ENCODE peak calls at places on chromosomes 2 and 18, in four cellular contexts. B, I, E and Q are unnamed samples.
A peak's percentile ranks its signal among the peaks of the same experiment; 100 is the strongest.

GRCh38 chr2:29576231-29576630 is 345.2 kb downstream of the ALK start:
- DNase-seq in B (no peak), I (no peak), E (no peak), Q (no peak)

GRCh38 chr2:239394978-239395377 is 5.8 kb downstream of the HDAC4 start:
- DNase-seq in B (no peak), I (no peak), E (no peak), Q (peak; percentile 39)

GRCh38 chr2:190881480-190882326 is 1.1 kb downstream of the GLS start:
- DNase-seq in B (peak; percentile 69), I (peak; percentile 91), E (peak; percentile 84), Q (peak; percentile 89)

GRCh38 chr2:220509921-220510320 is 882.5 kb downstream of the SLC4A3 start:
- DNase-seq in B (no peak), I (no peak), E (no peak), Q (no peak)

GRCh38 chr2:60495226-60495625 is 58.2 kb downstream of the BCL11A start:
- DNase-seq in B (no peak), I (no peak), E (no peak), Q (no peak)

GRCh38 chr2:97662895-97663625 is 784 bp downstream of the ACTR1B start:
- DNase-seq in B (peak; percentile 89), I (peak; percentile 83), E (peak; percentile 78), Q (peak; percentile 98)

GRCh38 chr2:5946210-5947118 is 254.3 kb downstream of the SOX11 start:
- DNase-seq in B (peak; percentile 96), I (no peak), E (no peak), Q (no peak)

GRCh38 chr2:457287-457686 is 169.4 kb upstream of the ALKAL2 start:
- DNase-seq in B (no peak), I (no peak), E (no peak), Q (no peak)

GRCh38 chr2:19171409-19171808 is 187.0 kb downstream of the OSR1 start:
- DNase-seq in B (no peak), I (no peak), E (peak; percentile 33), Q (no peak)

GRCh38 chr2:12202301-12202700 is 455.9 kb downstream of the LPIN1 start:
- DNase-seq in B (no peak), I (no peak), E (peak; percentile 2), Q (no peak)

DNA sequence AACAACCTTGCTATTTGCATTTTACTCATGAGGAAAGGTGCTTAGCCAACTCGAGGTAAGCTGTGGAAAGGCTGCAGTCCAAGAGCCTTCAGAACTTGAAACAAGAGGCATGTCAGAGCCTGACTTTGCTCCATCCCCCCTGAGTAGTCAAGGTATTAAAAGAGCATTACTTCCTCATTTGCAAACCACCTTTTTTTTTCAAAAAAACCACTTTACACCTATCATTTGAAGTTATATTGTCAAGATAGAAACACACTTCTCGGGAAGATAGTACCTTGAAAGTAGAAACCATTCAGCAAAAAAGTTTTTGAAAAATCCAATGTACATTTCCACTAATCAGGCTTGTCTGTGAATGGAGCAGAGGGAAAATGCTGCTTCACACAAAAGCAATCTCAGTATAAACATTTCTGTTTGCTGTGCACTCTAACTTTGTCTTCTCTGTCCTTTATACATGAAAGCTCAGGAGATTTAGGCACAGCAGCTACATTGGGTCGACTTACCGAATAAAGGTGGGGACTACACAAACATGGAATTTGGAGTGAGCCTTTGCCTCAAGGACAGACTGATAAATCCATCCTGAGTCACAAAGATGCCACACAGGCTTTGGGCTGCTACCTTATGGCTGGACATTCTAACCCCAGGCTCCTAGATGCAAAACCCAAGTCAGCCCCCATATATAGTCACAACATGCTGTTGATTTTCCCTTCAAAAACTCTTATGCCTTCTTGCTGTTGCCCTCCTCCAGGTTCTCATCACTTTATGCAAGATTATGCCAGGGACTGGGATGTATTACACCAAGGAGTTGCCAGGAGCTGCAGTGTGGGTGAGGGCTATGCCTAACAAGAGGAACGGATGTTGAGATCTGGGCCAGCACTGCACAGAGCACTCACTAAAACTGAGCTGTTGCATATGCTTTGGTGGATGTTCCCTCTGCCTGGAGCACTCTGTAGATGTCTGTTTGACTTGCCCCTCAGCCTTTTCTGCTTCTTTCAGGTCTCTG is 41.4 kb upstream of the EML4 start:
- DNase-seq in B (no peak), I (peak; percentile 78), E (peak; percentile 70), Q (no peak)
- H3K4me1 ChIP-seq in B (peaks cover 12% of the 10 kb centered on the region), I (peaks cover 71% of the 10 kb centered on the region), E (peaks cover 58% of the 10 kb centered on the region), Q (peaks cover 62% of the 10 kb centered on the region)

DNA sequence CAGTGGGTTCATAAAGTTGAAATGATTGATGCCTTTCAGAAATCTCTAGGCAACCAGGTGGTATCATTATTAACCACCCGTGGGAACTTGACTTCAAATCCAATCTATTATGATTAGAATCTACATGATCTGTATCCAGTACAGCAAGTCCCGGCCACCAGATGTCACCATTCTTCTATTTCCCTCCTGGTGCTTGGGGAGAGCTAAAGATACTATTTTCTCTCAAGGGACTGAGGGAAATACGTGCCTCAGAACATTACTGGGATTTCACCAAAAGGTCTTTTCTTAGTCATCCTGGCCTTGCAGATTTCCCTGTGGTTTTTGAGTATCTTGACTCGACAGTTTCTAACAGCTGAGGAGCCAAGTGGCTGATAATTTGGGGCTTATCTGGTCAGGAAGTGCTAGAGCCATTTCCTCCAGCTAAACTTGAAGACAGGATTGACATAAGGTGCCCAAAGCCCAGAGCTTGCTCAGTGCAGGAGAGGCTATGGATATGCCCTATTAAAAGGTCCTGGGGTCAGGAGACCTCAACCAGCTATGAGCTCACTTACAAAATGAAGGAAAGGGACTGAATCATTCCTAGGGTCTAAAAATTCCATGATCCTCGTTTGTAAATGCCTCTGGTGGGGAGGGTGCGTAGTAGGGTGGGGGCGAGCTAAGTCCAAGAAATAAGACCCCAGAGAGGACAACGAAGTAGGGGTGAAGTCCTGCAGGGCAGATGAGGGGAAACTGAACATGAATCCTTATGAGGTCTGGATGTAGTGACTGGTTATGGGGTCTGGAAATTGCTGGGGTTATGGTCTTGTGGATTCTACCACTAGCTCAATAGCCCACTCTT is 135.4 kb upstream of the MGAT5 start:
- DNase-seq in B (peak; percentile 85), I (peak; percentile 93), E (peak; percentile 90), Q (peak; percentile 99)
- H2AFZ ChIP-seq in B (no peak overlapping the region), I (peak overlapping the region; percentile 61), E (no peak overlapping the region), Q (peak overlapping the region; percentile 20)

DNA sequence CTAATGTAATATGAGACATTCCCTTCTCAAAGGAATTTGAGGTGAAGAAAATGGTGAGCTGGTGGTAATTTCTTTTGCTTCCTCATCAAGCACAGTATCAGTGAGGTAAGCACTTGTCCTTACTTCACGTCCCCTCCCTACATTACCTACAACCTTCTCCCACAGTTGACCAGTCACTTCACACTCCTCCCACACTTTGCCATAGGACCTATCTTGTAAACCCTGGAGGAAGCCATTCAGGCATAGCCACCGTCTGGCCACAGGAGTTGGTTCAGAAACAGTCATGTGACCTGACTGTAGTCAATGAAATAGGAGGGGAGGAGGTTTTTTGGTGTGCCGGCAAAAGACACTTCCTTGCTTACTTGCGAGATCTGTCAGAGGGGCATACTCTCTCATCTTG is 12.1 kb downstream of the ACOXL start:
- DNase-seq in B (no peak), I (no peak), E (no peak), Q (peak; percentile 45)
- H3K4me1 ChIP-seq in B (peaks cover 25% of the 10 kb centered on the region), I (peaks cover 59% of the 10 kb centered on the region), E (peaks cover 30% of the 10 kb centered on the region), Q (no peaks in the 10 kb centered on the region)

GRCh38 chr2:44707945-44708645 is 233.4 kb upstream of the SIX3 start:
- DNase-seq in B (peak; percentile 36), I (peak; percentile 53), E (peak; percentile 12), Q (no peak)
- H2AFZ ChIP-seq in B (no peak overlapping the region), I (peak overlapping the region; percentile 50), E (peak overlapping the region; percentile 31), Q (no peak overlapping the region)

GRCh38 chr18:70326255-70326654 is 37.4 kb downstream of the SOCS6 start:
- DNase-seq in B (no peak), I (no peak), E (no peak), Q (no peak)

GRCh38 chr18:70322385-70322784 is 33.5 kb downstream of the SOCS6 start:
- DNase-seq in B (no peak), I (no peak), E (no peak), Q (no peak)

GRCh38 chr18:70328169-70328568 is 39.3 kb downstream of the SOCS6 start:
- DNase-seq in B (no peak), I (no peak), E (no peak), Q (no peak)

GRCh38 chr18:70322928-70323327 is 34.1 kb downstream of the SOCS6 start:
- DNase-seq in B (peak; percentile 31), I (no peak), E (peak; percentile 26), Q (peak; percentile 68)

DNA sequence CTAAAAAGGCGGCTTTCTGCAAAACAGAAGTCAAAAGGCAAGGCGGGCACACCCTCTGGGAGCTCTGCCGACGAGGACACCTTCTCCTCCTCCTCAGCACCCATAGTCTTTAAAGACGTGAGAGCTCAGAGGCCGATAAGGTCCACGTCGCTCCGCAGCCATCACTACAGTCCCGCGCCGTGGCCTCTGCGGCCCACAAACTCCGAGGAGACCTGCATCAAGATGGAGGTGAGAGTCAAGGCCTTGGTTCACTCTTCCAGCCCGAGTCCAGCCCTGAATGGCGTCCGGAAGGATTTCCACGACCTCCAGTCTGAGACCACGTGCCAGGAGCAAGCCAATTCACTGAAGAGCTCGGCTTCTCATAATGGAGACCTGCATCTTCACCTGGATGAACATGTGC is 36.1 kb downstream of the SOCS6 start:
- DNase-seq in B (no peak), I (no peak), E (no peak), Q (no peak)
- H3K4me1 ChIP-seq in B (peaks cover 14% of the 10 kb centered on the region), I (peaks cover 4% of the 10 kb centered on the region), E (no peaks in the 10 kb centered on the region), Q (peaks cover 20% of the 10 kb centered on the region)

DNA sequence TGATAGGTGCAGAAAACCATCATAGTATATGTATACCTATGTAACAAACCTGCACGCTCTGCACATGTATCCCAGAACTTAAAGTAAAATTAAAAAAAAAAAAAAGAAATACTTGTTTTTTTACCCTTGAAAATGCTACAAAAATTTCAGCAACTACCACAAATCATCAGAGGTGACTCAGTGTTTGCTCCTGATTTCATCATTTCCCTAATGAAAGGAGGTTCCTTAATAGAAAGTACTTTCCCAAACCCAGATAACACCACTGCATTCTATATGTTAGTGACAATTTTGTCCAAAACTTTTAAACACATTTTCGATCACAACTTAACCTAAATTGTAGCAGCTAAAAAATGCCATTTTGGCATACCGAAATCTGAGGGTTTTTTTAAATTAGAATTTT is 163.3 kb downstream of the SLC39A10 start:
- DNase-seq in B (no peak), I (no peak), E (peak; percentile 4), Q (no peak)
- H2AFZ ChIP-seq in B (no peak overlapping the region), I (no peak overlapping the region), E (no peak overlapping the region), Q (no peak overlapping the region)

DNA sequence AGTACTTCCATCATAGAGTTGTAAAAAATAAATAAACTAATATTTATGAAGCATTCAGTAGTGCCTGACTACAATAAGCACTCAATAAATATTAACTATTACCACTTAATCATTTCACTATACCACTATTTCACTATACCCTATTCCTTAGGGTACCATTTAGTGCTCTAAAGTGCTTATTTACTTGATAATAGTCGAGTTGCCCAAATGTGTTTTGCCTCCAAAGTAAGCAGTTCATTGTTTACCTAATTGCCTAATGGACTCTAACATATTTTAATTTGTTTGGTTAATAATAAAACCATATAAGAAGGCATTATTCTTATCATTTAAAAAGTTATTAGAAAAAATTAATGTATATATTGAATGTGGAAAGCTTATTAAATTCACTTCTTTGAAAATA is 33.0 kb upstream of the MAP2 start:
- DNase-seq in B (no peak), I (no peak), E (no peak), Q (no peak)
- H3K4me1 ChIP-seq in B (peaks cover 23% of the 10 kb centered on the region), I (no peaks in the 10 kb centered on the region), E (peaks cover 11% of the 10 kb centered on the region), Q (no peaks in the 10 kb centered on the region)

GRCh38 chr18:5556317-5556974 is 12.6 kb upstream of the EPB41L3 start:
- DNase-seq in B (no peak), I (no peak), E (no peak), Q (no peak)
- H2AFZ ChIP-seq in B (no peak overlapping the region), I (no peak overlapping the region), E (no peak overlapping the region), Q (no peak overlapping the region)